ENCODE peak calls at places on chromosomes 13 and 19, in seven cellular contexts. One of them, this sample, is unnamed.

GRCh38 chr13:76775031-76775740 is 111.0 kb downstream of the KCTD12 start:
- DNase-seq in fibroblast of pulmonary artery: peak
- DNase-seq in iPS-NIHi11: no peak
- DNase-seq in mesothelial cell of epicardium: no peak
- DNase-seq in stimulated activated CD4-positive, alpha-beta T cell treated with anti-CD3 and anti-CD28 coated beads, Interleukin-1b, Interleukin-23, amount 100 ng/mL, for 1 hour: no peak
- DNase-seq in endothelial cell of umbilical vein: no peak
- DNase-seq in amniotic stem cell: no peak
- DNase-seq in this sample: no peak

GRCh38 chr19:34088292-34088691 is 84.0 kb upstream of the LSM14A start:
- DNase-seq in iPS-NIHi11: no peak
- DNase-seq in fibroblast of pulmonary artery: no peak
- DNase-seq in mesothelial cell of epicardium: no peak
- DNase-seq in endothelial cell of umbilical vein: no peak
- DNase-seq in stimulated activated CD4-positive, alpha-beta T cell treated with anti-CD3 and anti-CD28 coated beads, Interleukin-1b, Interleukin-23, amount 100 ng/mL, for 1 hour: no peak
- DNase-seq in amniotic stem cell: no peak
- DNase-seq in this sample: no peak

GRCh38 chr19:54179921-54180452 is 7.0 kb upstream of the TMC4 start:
- DNase-seq in stimulated activated CD4-positive, alpha-beta T cell treated with anti-CD3 and anti-CD28 coated beads, Interleukin-1b, Interleukin-23, amount 100 ng/mL, for 1 hour: no peak
- DNase-seq in amniotic stem cell: no peak
- DNase-seq in mesothelial cell of epicardium: no peak
- DNase-seq in iPS-NIHi11: peak
- DNase-seq in fibroblast of pulmonary artery: peak
- DNase-seq in endothelial cell of umbilical vein: peak
- DNase-seq in this sample: peak

GRCh38 chr13:22178878-22179277 is 508.0 kb downstream of the FGF9 start:
- DNase-seq in iPS-NIHi11: no peak
- DNase-seq in mesothelial cell of epicardium: no peak
- DNase-seq in stimulated activated CD4-positive, alpha-beta T cell treated with anti-CD3 and anti-CD28 coated beads, Interleukin-1b, Interleukin-23, amount 100 ng/mL, for 1 hour: no peak
- DNase-seq in amniotic stem cell: no peak
- DNase-seq in fibroblast of pulmonary artery: no peak
- DNase-seq in endothelial cell of umbilical vein: no peak
- DNase-seq in this sample: no peak

GRCh38 chr19:16289594-16289993 is 35.0 kb upstream of the KLF2 start:
- DNase-seq in amniotic stem cell: no peak
- DNase-seq in iPS-NIHi11: no peak
- DNase-seq in mesothelial cell of epicardium: no peak
- DNase-seq in stimulated activated CD4-positive, alpha-beta T cell treated with anti-CD3 and anti-CD28 coated beads, Interleukin-1b, Interleukin-23, amount 100 ng/mL, for 1 hour: no peak
- DNase-seq in fibroblast of pulmonary artery: no peak
- DNase-seq in endothelial cell of umbilical vein: no peak
- DNase-seq in this sample: no peak

GRCh38 chr13:98975822-98976261 is 2.0 kb downstream of the DOCK9 start:
- DNase-seq in stimulated activated CD4-positive, alpha-beta T cell treated with anti-CD3 and anti-CD28 coated beads, Interleukin-1b, Interleukin-23, amount 100 ng/mL, for 1 hour: no peak
- DNase-seq in mesothelial cell of epicardium: no peak
- DNase-seq in fibroblast of pulmonary artery: peak
- DNase-seq in endothelial cell of umbilical vein: peak
- DNase-seq in amniotic stem cell: no peak
- DNase-seq in iPS-NIHi11: no peak
- DNase-seq in this sample: no peak

GRCh38 chr19:18894254-18895037 is 1.5 kb downstream of the CERS1 start:
- DNase-seq in stimulated activated CD4-positive, alpha-beta T cell treated with anti-CD3 and anti-CD28 coated beads, Interleukin-1b, Interleukin-23, amount 100 ng/mL, for 1 hour: no peak
- DNase-seq in mesothelial cell of epicardium: no peak
- DNase-seq in fibroblast of pulmonary artery: peak
- DNase-seq in endothelial cell of umbilical vein: no peak
- DNase-seq in iPS-NIHi11: peak
- DNase-seq in amniotic stem cell: no peak
- DNase-seq in this sample: peak

GRCh38 chr19:55070755-55071502 is 4.7 kb upstream of the EPS8L1 start:
- DNase-seq in mesothelial cell of epicardium: no peak
- DNase-seq in amniotic stem cell: no peak
- DNase-seq in endothelial cell of umbilical vein: no peak
- DNase-seq in fibroblast of pulmonary artery: peak
- DNase-seq in iPS-NIHi11: no peak
- DNase-seq in stimulated activated CD4-positive, alpha-beta T cell treated with anti-CD3 and anti-CD28 coated beads, Interleukin-1b, Interleukin-23, amount 100 ng/mL, for 1 hour: no peak
- DNase-seq in this sample: no peak

GRCh38 chr13:54574791-54575190 is 1546.2 kb downstream of the OLFM4 start:
- DNase-seq in iPS-NIHi11: no peak
- DNase-seq in amniotic stem cell: no peak
- DNase-seq in stimulated activated CD4-positive, alpha-beta T cell treated with anti-CD3 and anti-CD28 coated beads, Interleukin-1b, Interleukin-23, amount 100 ng/mL, for 1 hour: no peak
- DNase-seq in fibroblast of pulmonary artery: no peak
- DNase-seq in endothelial cell of umbilical vein: no peak
- DNase-seq in mesothelial cell of epicardium: no peak
- DNase-seq in this sample: no peak

GRCh38 chr19:38360839-38361631 is 13.3 kb upstream of the PSMD8 start:
- DNase-seq in fibroblast of pulmonary artery: no peak
- DNase-seq in amniotic stem cell: no peak
- DNase-seq in endothelial cell of umbilical vein: no peak
- DNase-seq in stimulated activated CD4-positive, alpha-beta T cell treated with anti-CD3 and anti-CD28 coated beads, Interleukin-1b, Interleukin-23, amount 100 ng/mL, for 1 hour: no peak
- DNase-seq in mesothelial cell of epicardium: no peak
- DNase-seq in iPS-NIHi11: no peak
- DNase-seq in this sample: no peak

GRCh38 chr13:31625115-31625514 is 114.2 kb upstream of the RXFP2 start:
- DNase-seq in mesothelial cell of epicardium: no peak
- DNase-seq in iPS-NIHi11: no peak
- DNase-seq in stimulated activated CD4-positive, alpha-beta T cell treated with anti-CD3 and anti-CD28 coated beads, Interleukin-1b, Interleukin-23, amount 100 ng/mL, for 1 hour: no peak
- DNase-seq in fibroblast of pulmonary artery: peak
- DNase-seq in amniotic stem cell: no peak
- DNase-seq in endothelial cell of umbilical vein: peak
- DNase-seq in this sample: no peak

GRCh38 chr19:17448190-17448967 is at the start of gene TMEM221:
- DNase-seq in mesothelial cell of epicardium: peak
- DNase-seq in iPS-NIHi11: peak
- DNase-seq in stimulated activated CD4-positive, alpha-beta T cell treated with anti-CD3 and anti-CD28 coated beads, Interleukin-1b, Interleukin-23, amount 100 ng/mL, for 1 hour: peak
- DNase-seq in amniotic stem cell: no peak
- DNase-seq in endothelial cell of umbilical vein: no peak
- DNase-seq in fibroblast of pulmonary artery: peak
- DNase-seq in this sample: peak

GRCh38 chr19:17263712-17264640 is 569 bp downstream of the USHBP1 start:
- DNase-seq in mesothelial cell of epicardium: no peak
- DNase-seq in fibroblast of pulmonary artery: no peak
- DNase-seq in endothelial cell of umbilical vein: no peak
- DNase-seq in amniotic stem cell: no peak
- DNase-seq in stimulated activated CD4-positive, alpha-beta T cell treated with anti-CD3 and anti-CD28 coated beads, Interleukin-1b, Interleukin-23, amount 100 ng/mL, for 1 hour: no peak
- DNase-seq in iPS-NIHi11: no peak
- DNase-seq in this sample: no peak

This sample was measured in posterior vena cava.